ENCODE peak calls at places on chromosomes 12 and 14, in five cellular contexts. E, J, N, R and X are unnamed samples.

GRCh38 chr14:80567905-80568512 is 356.7 kb upstream of the DIO2 start:
- DNase-seq in J (no peak), R (no peak), E (peak), N (peak), X (peak)

GRCh38 chr14:72543325-72543724 is 350.6 kb downstream of the DPF3 start:
- DNase-seq in J (no peak), N (no peak), E (no peak), R (no peak), X (no peak)

GRCh38 chr14:97177635-97178034 is 380.5 kb downstream of the VRK1 start:
- DNase-seq in N (no peak), E (no peak), J (no peak), R (no peak), X (no peak)

GRCh38 chr14:102584871-102585869 is 7.3 kb upstream of the RCOR1 start:
- DNase-seq in J (peak), N (no peak), R (no peak), E (peak), X (peak)

GRCh38 chr12:69977991-69978390 is 153.0 kb downstream of the MYRFL start:
- DNase-seq in R (no peak), N (no peak), E (no peak), J (no peak), X (no peak)

GRCh38 chr12:114174326-114174725 is 208.2 kb upstream of the RBM19 start:
- DNase-seq in J (no peak), E (no peak), R (no peak), N (no peak), X (no peak)

GRCh38 chr12:123076604-123077297 is 74.1 kb downstream of the PITPNM2 start:
- DNase-seq in R (no peak), E (peak), J (no peak), N (no peak), X (no peak)

GRCh38 chr12:109888179-109889020 is 8.1 kb upstream of the GLTP start:
- DNase-seq in E (peak), R (no peak), J (no peak), N (peak), X (no peak)

GRCh38 chr12:67025543-67026114 is 243.5 kb upstream of the CAND1 start:
- DNase-seq in N (no peak), J (peak), R (peak), E (peak), X (peak)

GRCh38 chr12:54658306-54659264 is 10.4 kb upstream of the DCD start:
- DNase-seq in R (peak), E (peak), N (no peak), J (peak), X (peak)

GRCh38 chr14:29926701-29927595 is 699 bp downstream of the PRKD1 start:
- DNase-seq in J (peak), E (peak), R (peak), N (peak), X (peak)

DNA sequence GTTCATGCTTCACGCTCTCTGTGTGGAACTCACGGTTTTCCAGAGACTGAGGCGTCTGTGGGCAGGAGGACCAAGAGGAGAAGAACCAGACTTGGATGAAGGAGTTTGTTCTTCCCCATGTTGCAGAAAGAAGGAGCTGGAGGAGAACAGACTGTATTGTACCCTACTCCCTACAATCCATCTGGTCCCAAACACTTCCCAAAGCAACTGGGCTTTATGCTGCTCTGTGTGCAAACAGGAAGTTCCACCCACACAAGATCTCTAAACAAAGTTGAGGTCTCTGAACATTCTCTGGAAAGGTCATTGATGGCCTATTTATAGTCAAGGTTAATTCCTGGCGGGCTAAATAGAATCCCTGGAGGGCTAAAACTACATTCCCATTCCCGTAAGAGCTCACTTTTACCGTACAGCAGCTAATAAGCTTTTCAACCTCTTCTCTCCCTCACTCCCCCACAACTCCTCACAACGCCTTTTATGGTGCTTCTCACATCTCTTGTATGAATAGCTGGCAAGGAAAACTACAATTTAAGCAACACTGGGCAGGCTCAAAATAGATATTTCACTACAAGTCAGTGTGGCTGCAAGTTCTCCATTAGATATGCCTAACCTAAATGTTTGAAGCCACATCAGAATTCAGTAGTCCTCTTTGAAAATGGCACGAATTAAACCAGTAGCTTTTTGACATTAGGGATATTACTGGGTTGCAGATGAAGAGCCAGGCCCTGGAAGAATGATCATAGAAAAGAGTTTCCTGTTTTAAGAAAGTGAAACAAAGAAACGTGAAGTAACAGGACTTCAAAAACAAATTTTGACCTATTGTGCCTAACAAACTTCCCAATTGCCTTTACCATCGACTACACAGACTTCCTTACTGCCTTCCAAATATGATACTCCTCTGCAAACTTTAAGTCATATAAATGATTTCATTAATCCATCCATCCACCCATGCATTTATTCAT is at the start of gene A2M:
- DNase-seq in R (no peak), J (no peak), N (peak), E (no peak), X (peak)
- H2AFZ ChIP-seq in R (peak), J (no peak), N (no peak), E (no peak), X (no peak)

GRCh38 chr14:56339855-56340701 is 221.9 kb downstream of the PELI2 start:
- DNase-seq in E (peak), R (peak), N (peak), J (peak), X (peak)
- H2AFZ ChIP-seq in E (peak), R (no peak), N (peak), J (no peak), X (no peak)

GRCh38 chr14:37862263-37862662 is 266.8 kb downstream of the TTC6 start:
- DNase-seq in R (no peak), E (no peak), J (no peak), N (no peak), X (no peak)

GRCh38 chr14:37864128-37864527 is 268.7 kb downstream of the TTC6 start:
- DNase-seq in R (no peak), N (no peak), J (no peak), E (no peak), X (no peak)

GRCh38 chr14:37869633-37870032 is 274.2 kb downstream of the TTC6 start:
- DNase-seq in N (no peak), E (no peak), J (no peak), R (no peak), X (no peak)

GRCh38 chr14:37865719-37866549 is 270.5 kb downstream of the TTC6 start:
- DNase-seq in J (no peak), N (peak), E (no peak), R (no peak), X (no peak)

GRCh38 chr14:37864861-37865718 is 269.7 kb downstream of the TTC6 start:
- DNase-seq in J (no peak), E (peak), N (peak), R (no peak), X (peak)
- H2AFZ ChIP-seq in J (no peak), E (no peak), N (no peak), R (no peak), X (no peak)

DNA sequence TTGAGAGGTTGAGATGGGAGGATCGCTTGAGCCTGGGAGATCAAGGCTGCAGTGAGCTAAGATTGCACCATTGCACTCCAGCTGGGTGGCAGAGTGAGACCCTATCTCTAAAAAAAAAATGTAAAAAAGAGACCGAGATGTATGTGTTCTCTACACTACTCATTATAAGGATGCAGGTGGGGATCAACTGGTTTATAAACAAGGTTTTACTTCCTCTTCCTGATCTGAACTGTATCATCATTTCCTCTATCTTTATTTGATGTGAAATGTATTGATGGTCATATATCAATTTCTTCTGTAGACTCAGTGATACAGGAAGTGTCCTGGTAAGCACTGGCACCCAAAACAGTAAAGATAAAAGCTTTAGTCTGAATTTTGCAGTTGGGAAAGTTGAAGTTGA is 20.1 kb upstream of the USP44 start:
- DNase-seq in E (no peak), R (no peak), N (no peak), J (no peak), X (no peak)
- H2AFZ ChIP-seq in E (no peak), R (peak), N (no peak), J (no peak), X (no peak)

GRCh38 chr14:26402126-26402525 is 195.7 kb downstream of the NOVA1 start:
- DNase-seq in R (no peak), E (no peak), J (no peak), N (no peak), X (no peak)
- H2AFZ ChIP-seq in R (no peak), E (no peak), J (no peak), N (no peak), X (no peak)

DNA sequence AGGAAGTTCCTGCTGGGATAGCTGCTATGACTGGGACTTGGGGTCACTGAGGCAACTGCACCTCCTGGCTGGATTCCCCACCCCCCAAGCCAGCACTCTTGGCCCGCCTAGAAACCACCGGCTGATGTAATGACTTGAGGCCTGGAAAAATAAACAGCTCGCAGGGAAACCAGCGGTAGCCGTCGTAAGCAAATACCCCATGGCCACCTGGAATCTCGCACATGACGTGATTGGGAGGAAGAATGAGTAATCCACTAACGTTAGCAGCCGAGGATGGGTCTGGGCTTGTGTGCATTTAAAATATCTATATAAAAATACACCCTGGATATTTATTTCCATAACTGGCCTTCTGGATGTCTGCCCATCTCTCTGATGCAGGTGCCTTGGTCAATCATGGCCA is 120.0 kb downstream of the SMOC1 start:
- DNase-seq in J (no peak), R (no peak), E (peak), N (peak), X (peak)
- H2AFZ ChIP-seq in J (no peak), R (no peak), E (no peak), N (no peak), X (no peak)

DNA sequence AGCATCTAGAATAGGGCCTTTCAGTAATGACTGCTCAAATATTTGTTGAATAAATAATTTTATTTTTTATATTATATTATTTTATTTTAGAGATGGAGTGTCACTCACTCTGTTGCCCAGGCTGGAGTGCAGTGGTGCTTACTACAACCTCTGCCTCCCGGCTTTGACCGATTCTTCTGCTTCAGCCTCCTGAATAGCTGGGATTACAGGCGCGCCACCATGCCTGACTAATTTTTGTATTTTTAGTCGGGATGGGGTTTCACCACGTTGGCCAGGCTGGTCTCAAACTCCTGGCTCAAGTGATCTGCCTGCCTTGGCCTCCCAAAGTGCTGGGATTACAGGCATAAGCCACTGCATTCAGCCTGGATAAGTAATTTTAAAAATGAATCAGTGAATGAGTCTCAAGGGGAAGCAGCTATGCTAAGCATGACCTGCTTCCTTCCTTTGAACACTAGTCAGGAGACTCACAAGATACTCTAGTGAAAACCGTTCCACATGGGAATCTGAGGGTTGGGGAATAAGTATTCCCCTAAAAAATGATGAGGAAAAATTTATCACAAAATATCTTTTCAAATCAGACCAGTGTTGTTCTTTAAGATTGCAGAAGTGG is 10.8 kb upstream of the FAM234B start:
- DNase-seq in R (no peak), J (no peak), N (no peak), E (no peak), X (no peak)
- H2AFZ ChIP-seq in R (no peak), J (no peak), N (no peak), E (no peak), X (no peak)